ENCODE peak calls at places on chromosomes 3 and 15, in ten cellular contexts. K is ovary, D is right lobe of liver, F is NB4, S is heart left ventricle, A is sigmoid colon, E is transverse colon, J is thyroid gland, Z is uterus, N is GM12892. X is an unnamed sample.
A peak's percentile ranks its signal among the peaks of the same experiment; 100 is the strongest.

GRCh38 chr3:141878812-141879211 is 2.4 kb downstream of the ATP1B3 start:
- DNase-seq in D (no peak), K (no peak), A (no peak), S (no peak), N (no peak), J (no peak), F (peak; percentile 11), Z (no peak), E (peak; percentile 21), X (no peak)

GRCh38 chr3:180408654-180409053 is 193.3 kb upstream of the TTC14 start:
- DNase-seq in K (no peak), Z (no peak), N (no peak), J (no peak), A (no peak), S (no peak), F (no peak), E (no peak), D (no peak), X (no peak)

GRCh38 chr3:169774186-169774585 is 990 bp downstream of the MYNN start:
- DNase-seq in D (no peak), K (no peak), Z (no peak), F (no peak), J (no peak), N (no peak), E (no peak), A (no peak), S (no peak), X (no peak)

GRCh38 chr3:38009807-38010591 is 19.4 kb downstream of the VILL start:
- DNase-seq in N (no peak), J (no peak), F (no peak), D (no peak), Z (no peak), E (no peak), K (no peak), S (no peak), A (no peak), X (no peak)

GRCh38 chr3:183381673-183382072 is 46.7 kb downstream of the MCF2L2 start:
- DNase-seq in Z (no peak), E (no peak), F (no peak), J (no peak), K (no peak), A (no peak), D (no peak), N (no peak), S (no peak), X (no peak)

GRCh38 chr3:42635111-42635510 is 18.4 kb upstream of the ZBTB47 start:
- DNase-seq in S (no peak), A (no peak), K (no peak), F (peak; percentile 45), E (no peak), J (no peak), N (no peak), D (no peak), Z (no peak), X (no peak)

GRCh38 chr15:88810449-88810848 is 7.2 kb downstream of the ACAN start:
- DNase-seq in Z (no peak), A (no peak), J (no peak), F (no peak), E (no peak), N (no peak), K (no peak), D (no peak), S (no peak), X (peak; percentile 48)

GRCh38 chr15:37206690-37207089 is 106.3 kb upstream of the MEIS2 start:
- DNase-seq in E (no peak), F (no peak), N (no peak), S (no peak), D (peak; percentile 61), Z (no peak), J (no peak), K (no peak), A (no peak), X (no peak)

GRCh38 chr3:9008550-9009255 is 45.4 kb upstream of the RAD18 start:
- DNase-seq in K (no peak), S (no peak), A (no peak), J (no peak), Z (no peak), N (no peak), E (no peak), F (no peak), D (no peak), X (no peak)

GRCh38 chr3:191531434-191531833 is 70.5 kb downstream of the PYDC2 start:
- DNase-seq in F (no peak), Z (no peak), S (no peak), J (no peak), E (no peak), N (no peak), D (no peak), K (no peak), A (no peak), X (no peak)

GRCh38 chr3:186052096-186052495 is 56.8 kb downstream of the ETV5 start:
- DNase-seq in Z (no peak), A (no peak), J (no peak), S (no peak), N (no peak), D (no peak), K (no peak), E (no peak), F (no peak), X (no peak)

GRCh38 chr15:79450648-79451047 is 18.5 kb downstream of the MINAR1 start:
- DNase-seq in J (no peak), A (no peak), N (no peak), S (no peak), Z (no peak), F (no peak), E (no peak), D (no peak), K (no peak), X (no peak)

GRCh38 chr15:67144609-67145306 is 79.4 kb downstream of the SMAD3 start:
- DNase-seq in D (no peak), J (no peak), F (peak; percentile 40), A (peak; percentile 45), Z (peak; percentile 16), N (no peak), K (no peak), S (no peak), E (no peak), X (no peak)
- TF ChIP-seq POLR2A in D (no peak), J (no peak), F (no peak), A (no peak), Z (no peak), N (no peak), K (no peak), S (no peak), E (no peak), X (no peak)

GRCh38 chr3:54008099-54008498 is 114.3 kb upstream of the CACNA2D3 start:
- DNase-seq in E (no peak), S (no peak), A (no peak), D (no peak), J (no peak), N (no peak), K (no peak), Z (no peak), F (no peak), X (no peak)
- TF ChIP-seq POLR2A in E (no peak), S (no peak), A (no peak), D (no peak), J (no peak), N (no peak), K (no peak), Z (no peak), F (no peak), X (no peak)

DNA sequence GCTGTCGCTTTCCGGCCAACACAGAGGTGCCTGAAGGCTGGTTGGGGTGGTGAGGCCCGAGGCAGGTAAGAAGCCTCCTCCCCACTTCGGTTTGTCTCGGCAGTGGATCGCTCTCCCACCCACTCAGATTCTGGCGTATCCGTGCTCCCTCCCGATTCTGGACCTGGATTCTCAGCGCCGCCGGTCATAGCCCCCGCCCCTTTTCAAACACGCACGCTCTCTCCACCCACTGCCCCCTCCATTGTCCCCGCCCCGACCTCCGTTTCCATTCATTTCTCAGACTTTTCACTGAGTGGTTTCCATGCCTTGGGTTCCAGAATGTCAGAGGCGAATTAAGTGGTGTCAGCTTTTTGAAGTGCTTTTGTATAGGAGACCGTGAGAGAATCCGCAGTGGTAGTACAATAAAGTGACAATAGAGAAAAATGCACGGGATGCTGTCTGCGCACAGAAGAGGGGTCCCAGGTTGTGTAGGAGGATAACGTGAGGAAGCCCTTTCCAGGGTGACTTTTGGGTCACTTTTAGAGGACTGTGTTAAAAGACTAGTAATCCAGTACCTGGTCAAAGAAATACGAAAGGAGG is at the start of gene SENP8:
- DNase-seq in K (no peak), S (no peak), F (no peak), J (no peak), Z (no peak), E (no peak), A (no peak), D (no peak), N (peak; percentile 42), X (peak; percentile 38)
- TF ChIP-seq POLR2A in K (peak; percentile 29), S (no peak), F (peak; percentile 81), J (no peak), Z (no peak), E (no peak), A (no peak), D (no peak), N (peak; percentile 93), X (peak; percentile 74)

GRCh38 chr3:123081718-123082369 is 15.0 kb downstream of the PDIA5 start:
- DNase-seq in K (no peak), Z (no peak), A (no peak), F (no peak), N (no peak), D (peak; percentile 39), E (no peak), S (no peak), J (no peak), X (no peak)

GRCh38 chr3:123080864-123081562 is 14.2 kb downstream of the PDIA5 start:
- DNase-seq in A (no peak), K (no peak), E (no peak), J (no peak), Z (no peak), D (no peak), F (peak; percentile 23), S (no peak), N (no peak), X (no peak)

GRCh38 chr3:123083446-123084124 is 16.8 kb downstream of the PDIA5 start:
- DNase-seq in K (no peak), D (no peak), Z (no peak), A (no peak), F (no peak), S (no peak), J (peak; percentile 59), E (no peak), N (no peak), X (no peak)

GRCh38 chr3:123084192-123084591 is 17.4 kb downstream of the PDIA5 start:
- DNase-seq in D (peak; percentile 73), F (no peak), A (no peak), J (peak; percentile 85), S (no peak), Z (no peak), N (no peak), E (no peak), K (no peak), X (no peak)

DNA sequence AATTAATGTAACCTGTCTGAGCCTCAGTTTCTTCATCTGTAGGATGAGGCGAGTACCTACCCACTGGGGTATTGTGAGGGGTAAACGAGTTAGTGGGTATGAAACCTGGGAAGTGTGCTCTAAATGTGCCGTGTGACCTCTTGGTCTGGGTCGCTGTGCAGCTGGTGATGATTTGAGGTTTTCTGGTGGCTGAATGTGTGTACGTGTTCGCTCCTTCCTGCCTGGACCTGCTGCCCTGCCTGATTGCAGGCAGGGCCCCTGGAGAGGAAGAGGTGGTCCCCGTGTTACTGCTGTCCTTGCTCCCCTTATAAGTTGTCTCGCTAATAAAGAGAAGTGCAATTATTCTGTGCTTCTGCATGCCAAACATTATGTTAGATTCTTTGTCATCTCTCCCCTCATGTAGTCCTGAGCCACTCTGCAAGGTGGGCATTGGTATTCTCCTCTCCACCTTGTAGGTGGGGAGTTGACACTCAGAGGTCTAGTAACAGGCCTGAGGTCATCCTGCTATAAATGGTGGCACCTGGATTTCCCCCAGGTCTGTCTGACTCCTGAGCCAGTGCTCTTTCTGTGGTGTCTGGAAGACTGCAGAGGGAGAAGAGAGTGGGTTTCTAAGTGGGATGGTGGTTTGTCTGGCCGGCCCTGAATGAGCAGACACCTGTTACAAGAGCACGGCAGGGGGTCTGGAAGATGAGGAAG is 15.7 kb downstream of the PDIA5 start:
- DNase-seq in D (peak; percentile 37), K (no peak), S (no peak), F (peak; percentile 41), E (no peak), J (peak; percentile 29), Z (no peak), N (no peak), A (no peak), X (no peak)
- TF ChIP-seq POLR2A in D (no peak), K (no peak), S (no peak), F (no peak), E (no peak), J (no peak), Z (no peak), N (peak; percentile 36), A (no peak), X (no peak)